ENCODE peak calls at places on chromosome 12, in ten cellular contexts. Q, L, W, A, N, O, V, M, S and I are unnamed samples.

GRCh38 chr12:22856120-22856699 is 231.2 kb downstream of the ETNK1 start:
- DNase-seq in Q (no peak), L (peak; percentile 45), W (no peak), A (peak; percentile 37), N (no peak), O (peak; percentile 28), V (no peak), M (peak; percentile 61), S (no peak), I (no peak)

GRCh38 chr12:111438501-111438900 is 32.8 kb downstream of the SH2B3 start:
- DNase-seq in Q (peak; percentile 44), L (peak; percentile 51), W (no peak), A (no peak), N (no peak), O (no peak), V (peak; percentile 80), M (peak; percentile 39), S (no peak), I (no peak)

GRCh38 chr12:121494093-121494787 is 86.6 kb downstream of the KDM2B start:
- DNase-seq in Q (peak; percentile 49), L (peak; percentile 33), W (no peak), A (peak; percentile 73), N (no peak), O (peak; percentile 3), V (peak; percentile 68), M (peak; percentile 42), S (no peak), I (no peak)

GRCh38 chr12:52044284-52044983 is 6.8 kb upstream of the NR4A1 start:
- DNase-seq in Q (no peak), L (no peak), W (peak; percentile 92), A (no peak), N (peak; percentile 90), O (no peak), V (no peak), M (no peak), S (no peak), I (no peak)

GRCh38 chr12:130838951-130839769 is at the start of gene STX2:
- DNase-seq in Q (peak; percentile 92), L (peak; percentile 74), W (peak; percentile 82), A (peak; percentile 99), N (peak; percentile 85), O (peak; percentile 80), V (peak; percentile 97), M (peak; percentile 92), S (peak; percentile 36), I (peak; percentile 97)

GRCh38 chr12:46303039-46303666 is 34.3 kb upstream of the SLC38A1 start:
- DNase-seq in Q (no peak), L (peak; percentile 33), W (no peak), A (peak; percentile 54), N (no peak), O (no peak), V (peak; percentile 16), M (peak; percentile 58), S (no peak), I (no peak)

GRCh38 chr12:42589465-42590323 is at the start of gene PRICKLE1:
- DNase-seq in Q (peak; percentile 8), L (peak; percentile 60), W (no peak), A (peak; percentile 90), N (no peak), O (no peak), V (peak; percentile 48), M (peak; percentile 81), S (no peak), I (no peak)

GRCh38 chr12:13000935-13001724 is 1.1 kb upstream of the HEBP1 start:
- DNase-seq in Q (peak; percentile 17), L (peak; percentile 32), W (peak; percentile 48), A (peak; percentile 93), N (peak; percentile 81), O (no peak), V (peak; percentile 41), M (peak; percentile 77), S (no peak), I (no peak)

GRCh38 chr12:109758406-109759075 is 44.9 kb downstream of the FAM222A start:
- DNase-seq in Q (no peak), L (no peak), W (peak; percentile 9), A (peak; percentile 28), N (peak; percentile 57), O (no peak), V (no peak), M (no peak), S (no peak), I (peak; percentile 72)

GRCh38 chr12:1885605-1886245 is 32.7 kb downstream of the CACNA2D4 start:
- DNase-seq in Q (no peak), L (no peak), W (no peak), A (no peak), N (no peak), O (no peak), V (no peak), M (no peak), S (no peak), I (no peak)

GRCh38 chr12:26870491-26871419 is 37.8 kb upstream of the ITPR2 start:
- DNase-seq in Q (no peak), L (peak; percentile 57), W (no peak), A (peak; percentile 53), N (no peak), O (no peak), V (peak; percentile 27), M (no peak), S (peak; percentile 90), I (no peak)

GRCh38 chr12:108063192-108063591 is 65.9 kb upstream of the WSCD2 start:
- DNase-seq in Q (no peak), L (no peak), W (no peak), A (no peak), N (no peak), O (peak; percentile 2), V (no peak), M (peak; percentile 64), S (no peak), I (no peak)

GRCh38 chr12:132660047-132660446 is 27.1 kb downstream of the POLE start:
- DNase-seq in Q (no peak), L (no peak), W (no peak), A (no peak), N (no peak), O (no peak), V (no peak), M (no peak), S (no peak), I (no peak)

GRCh38 chr12:21305666-21306065 is 29.1 kb downstream of the SLCO1A2 start:
- DNase-seq in Q (no peak), L (no peak), W (no peak), A (no peak), N (no peak), O (no peak), V (no peak), M (no peak), S (no peak), I (no peak)

GRCh38 chr12:46831335-46832083 is 5.7 kb upstream of the SLC38A4 start:
- DNase-seq in Q (no peak), L (no peak), W (no peak), A (peak; percentile 16), N (no peak), O (no peak), V (no peak), M (no peak), S (no peak), I (no peak)

GRCh38 chr12:130074661-130075406 is 87.4 kb upstream of the FZD10 start:
- DNase-seq in Q (no peak), L (no peak), W (no peak), A (no peak), N (no peak), O (no peak), V (no peak), M (no peak), S (no peak), I (no peak)

GRCh38 chr12:126772171-126772864 is 1494.7 kb upstream of the TMEM132C start:
- DNase-seq in Q (no peak), L (peak; percentile 2), W (no peak), A (no peak), N (no peak), O (peak; percentile 36), V (peak; percentile 69), M (peak; percentile 99), S (no peak), I (no peak)

GRCh38 chr12:180445-180844 is 33.5 kb downstream of the SLC6A12 start:
- DNase-seq in Q (no peak), L (peak; percentile 58), W (peak; percentile 61), A (no peak), N (no peak), O (no peak), V (no peak), M (no peak), S (no peak), I (no peak)

GRCh38 chr12:121295746-121296617 is 527 bp downstream of the CAMKK2 start:
- DNase-seq in Q (peak; percentile 3), L (no peak), W (no peak), A (peak; percentile 64), N (no peak), O (no peak), V (peak; percentile 43), M (peak; percentile 32), S (no peak), I (peak; percentile 90)

GRCh38 chr12:48420031-48420775 is 52.2 kb upstream of the ANP32D start:
- DNase-seq in Q (no peak), L (no peak), W (no peak), A (no peak), N (no peak), O (no peak), V (no peak), M (no peak), S (no peak), I (no peak)

GRCh38 chr12:112833272-112833671 is 41.7 kb downstream of the RPH3A start:
- DNase-seq in Q (no peak), L (no peak), W (no peak), A (no peak), N (no peak), O (no peak), V (no peak), M (peak; percentile 60), S (no peak), I (no peak)

GRCh38 chr12:102883204-102883799 is 33.7 kb downstream of the PAH start:
- DNase-seq in Q (peak; percentile 31), L (no peak), W (peak; percentile 38), A (peak; percentile 70), N (no peak), O (peak; percentile 61), V (peak; percentile 83), M (peak; percentile 57), S (no peak), I (no peak)

GRCh38 chr12:58765653-58766554 is 154.4 kb downstream of the LRIG3 start:
- DNase-seq in Q (no peak), L (peak; percentile 59), W (no peak), A (no peak), N (no peak), O (peak; percentile 96), V (peak; percentile 4), M (no peak), S (no peak), I (no peak)

GRCh38 chr12:131116437-131117117 is 162.9 kb downstream of the ADGRD1 start:
- DNase-seq in Q (no peak), L (no peak), W (peak; percentile 55), A (peak; percentile 66), N (peak; percentile 70), O (no peak), V (peak; percentile 42), M (peak; percentile 31), S (no peak), I (no peak)

GRCh38 chr12:481422-481821 is 21.7 kb downstream of the B4GALNT3 start:
- DNase-seq in Q (no peak), L (peak; percentile 11), W (peak; percentile 81), A (no peak), N (peak; percentile 38), O (no peak), V (no peak), M (no peak), S (no peak), I (peak; percentile 67)

GRCh38 chr12:89451876-89452275 is 72.7 kb downstream of the GALNT4 start:
- DNase-seq in Q (no peak), L (peak; percentile 87), W (peak; percentile 41), A (no peak), N (no peak), O (no peak), V (peak; percentile 26), M (no peak), S (peak; percentile 60), I (no peak)

GRCh38 chr12:75814856-75815754 is 216.5 kb downstream of the PHLDA1 start:
- DNase-seq in Q (no peak), L (peak; percentile 98), W (no peak), A (peak; percentile 40), N (no peak), O (no peak), V (peak; percentile 38), M (peak; percentile 95), S (peak; percentile 92), I (no peak)

GRCh38 chr12:4449862-4450222 is 4.2 kb upstream of the FGF6 start:
- DNase-seq in Q (no peak), L (no peak), W (no peak), A (no peak), N (no peak), O (no peak), V (no peak), M (no peak), S (no peak), I (no peak)